ENCODE peak calls at places on chromosome 21, in four cellular contexts. D is cardiac muscle cell, G is GM06990, N is left lung. L is an unnamed sample.

GRCh38 chr21:29181799-29182470 is 51.5 kb downstream of the MAP3K7CL start:
- DNase-seq in N (no peak), D (peak; percentile 89), G (no peak), L (no peak)

GRCh38 chr21:25467891-25468290 is 139.4 kb downstream of the MRPL39 start:
- DNase-seq in G (no peak), D (no peak), N (no peak), L (no peak)

GRCh38 chr21:37821791-37822450 is 94.3 kb downstream of the KCNJ6 start:
- DNase-seq in D (no peak), G (no peak), N (no peak), L (no peak)

GRCh38 chr21:28867401-28867800 is 125.3 kb downstream of the LTN1 start:
- DNase-seq in N (no peak), G (no peak), D (peak; percentile 25), L (no peak)

GRCh38 chr21:8989883-8990325 is 1531.5 kb upstream of the TPTE start:
- DNase-seq in D (no peak), N (peak; percentile 89), G (no peak), L (no peak)

GRCh38 chr21:37829447-37829846 is 86.8 kb downstream of the KCNJ6 start:
- DNase-seq in G (no peak), N (peak; percentile 82), D (peak; percentile 5), L (peak; percentile 83)

GRCh38 chr21:18810136-18810535 is 406.6 kb upstream of the TMPRSS15 start:
- DNase-seq in N (no peak), D (no peak), G (no peak), L (no peak)

GRCh38 chr21:23977971-23978370 is 1629.3 kb downstream of the MRPL39 start:
- DNase-seq in N (no peak), G (no peak), D (no peak), L (no peak)

GRCh38 chr21:45499970-45500575 is 42.2 kb downstream of the SLC19A1 start:
- DNase-seq in D (no peak), G (no peak), N (peak; percentile 46), L (peak; percentile 30)

GRCh38 chr21:45981641-45982255 is at the start of gene COL6A1:
- DNase-seq in N (peak; percentile 83), D (peak; percentile 85), G (no peak), L (peak; percentile 45)

GRCh38 chr21:45951676-45952075 is 29.9 kb upstream of the COL6A1 start:
- DNase-seq in D (no peak), N (no peak), G (no peak), L (peak; percentile 37)

GRCh38 chr21:9839011-9839661 is 682.2 kb upstream of the TPTE start:
- DNase-seq in G (no peak), D (no peak), N (peak; percentile 91), L (peak; percentile 55)

GRCh38 chr21:46095814-46096595 is 1.9 kb upstream of the COL6A2 start:
- DNase-seq in G (no peak), N (peak; percentile 43), D (no peak), L (no peak)

GRCh38 chr21:45938811-45939520 is 42.6 kb upstream of the COL6A1 start:
- DNase-seq in N (peak; percentile 78), D (no peak), G (no peak), L (no peak)

GRCh38 chr21:17352937-17353655 is 159.7 kb upstream of the CXADR start:
- DNase-seq in G (no peak), N (no peak), D (no peak), L (no peak)
- TF ChIP-seq CTCF in G (no peak), N (no peak), D (no peak), L (no peak)

GRCh38 chr21:27565418-27565817 is 598.5 kb upstream of the ADAMTS5 start:
- DNase-seq in G (no peak), N (no peak), D (no peak), L (no peak)

GRCh38 chr21:27566521-27566920 is 599.6 kb upstream of the ADAMTS5 start:
- DNase-seq in G (no peak), N (no peak), D (no peak), L (no peak)

GRCh38 chr21:27562303-27562702 is 595.4 kb upstream of the ADAMTS5 start:
- DNase-seq in N (no peak), G (no peak), D (no peak), L (no peak)

GRCh38 chr21:27561116-27561515 is 594.2 kb upstream of the ADAMTS5 start:
- DNase-seq in N (peak; percentile 41), D (no peak), G (no peak), L (no peak)

GRCh38 chr21:27564684-27565280 is 597.9 kb upstream of the ADAMTS5 start:
- DNase-seq in G (no peak), N (no peak), D (peak; percentile 71), L (no peak)
- TF ChIP-seq CTCF in G (peak; percentile 31), N (peak; percentile 57), D (peak; percentile 73), L (peak; percentile 18)

GRCh38 chr21:42233067-42233981 is 14.4 kb downstream of the ABCG1 start:
- DNase-seq in D (peak; percentile 81), N (no peak), G (peak; percentile 85), L (peak; percentile 90)
- TF ChIP-seq CTCF in D (peak; percentile 36), N (peak; percentile 9), G (peak; percentile 53), L (peak; percentile 58)

DNA sequence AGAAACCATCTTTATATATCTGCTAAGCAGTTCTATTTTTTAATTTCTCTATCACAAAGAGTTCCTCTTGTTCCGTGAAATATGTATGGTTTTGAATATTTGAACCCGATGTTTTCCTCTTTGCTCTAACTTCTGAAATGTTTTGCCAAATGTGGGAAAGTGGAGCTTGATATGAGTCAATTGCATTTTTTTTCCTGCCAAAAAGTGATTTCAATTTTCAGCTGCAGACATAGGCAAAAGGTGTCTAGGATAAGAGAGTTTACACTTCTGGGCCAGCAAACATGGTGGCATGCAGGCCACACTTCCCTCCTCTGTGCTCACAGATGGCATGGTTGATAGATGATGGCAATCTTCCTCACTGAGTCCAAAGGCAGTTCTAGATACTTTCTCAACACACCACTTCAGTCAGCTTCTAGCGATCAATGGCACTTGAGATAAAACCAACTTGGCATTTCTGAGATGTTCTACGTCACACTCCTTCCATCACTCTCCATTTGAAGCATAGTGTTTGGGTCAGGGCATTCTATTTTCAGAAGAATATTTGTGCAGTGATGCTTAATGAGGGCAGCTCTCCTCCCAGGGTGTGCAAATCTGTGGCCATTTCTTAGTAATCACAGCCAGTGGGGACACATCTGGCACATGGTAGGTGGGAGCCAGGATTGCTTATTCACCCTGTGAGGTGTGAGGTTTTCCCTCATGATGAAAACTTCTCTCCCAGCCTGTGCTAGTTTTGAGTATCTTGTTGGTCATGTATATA is 54.4 kb upstream of the SCAF4 start:
- DNase-seq in D (no peak), G (no peak), N (no peak), L (no peak)
- TF ChIP-seq CTCF in D (no peak), G (no peak), N (peak; percentile 3), L (peak; percentile 52)

GRCh38 chr21:43608664-43609063 is 50.6 kb downstream of the HSF2BP start:
- DNase-seq in D (no peak), N (no peak), G (no peak), L (no peak)

GRCh38 chr21:43608225-43608624 is 51.1 kb downstream of the HSF2BP start:
- DNase-seq in D (peak; percentile 80), G (no peak), N (no peak), L (no peak)

GRCh38 chr21:43613755-43614638 is 45.3 kb downstream of the HSF2BP start:
- DNase-seq in D (peak; percentile 78), N (no peak), G (peak; percentile 29), L (no peak)

GRCh38 chr21:43609501-43610340 is 49.6 kb downstream of the HSF2BP start:
- DNase-seq in N (no peak), G (no peak), D (peak; percentile 85), L (no peak)

GRCh38 chr21:43611598-43612369 is 47.5 kb downstream of the HSF2BP start:
- DNase-seq in D (peak; percentile 76), N (peak; percentile 81), G (no peak), L (peak; percentile 48)
- TF ChIP-seq CTCF in D (peak; percentile 95), N (peak; percentile 69), G (peak; percentile 94), L (peak; percentile 70)

GRCh38 chr21:36754241-36754881 is 55.4 kb downstream of the SIM2 start:
- DNase-seq in G (no peak), N (no peak), D (peak; percentile 50), L (no peak)

GRCh38 chr21:36751383-36751782 is 52.5 kb downstream of the SIM2 start:
- DNase-seq in G (no peak), N (no peak), D (no peak), L (no peak)

GRCh38 chr21:36750579-36750959 is 51.7 kb downstream of the SIM2 start:
- DNase-seq in G (no peak), D (no peak), N (no peak), L (no peak)

GRCh38 chr21:36756527-36756926 is 57.6 kb downstream of the SIM2 start:
- DNase-seq in N (no peak), G (no peak), D (no peak), L (no peak)

GRCh38 chr21:36753556-36753955 is 54.6 kb downstream of the SIM2 start:
- DNase-seq in N (no peak), D (peak; percentile 60), G (no peak), L (no peak)
- TF ChIP-seq CTCF in N (no peak), D (no peak), G (no peak), L (no peak)

DNA sequence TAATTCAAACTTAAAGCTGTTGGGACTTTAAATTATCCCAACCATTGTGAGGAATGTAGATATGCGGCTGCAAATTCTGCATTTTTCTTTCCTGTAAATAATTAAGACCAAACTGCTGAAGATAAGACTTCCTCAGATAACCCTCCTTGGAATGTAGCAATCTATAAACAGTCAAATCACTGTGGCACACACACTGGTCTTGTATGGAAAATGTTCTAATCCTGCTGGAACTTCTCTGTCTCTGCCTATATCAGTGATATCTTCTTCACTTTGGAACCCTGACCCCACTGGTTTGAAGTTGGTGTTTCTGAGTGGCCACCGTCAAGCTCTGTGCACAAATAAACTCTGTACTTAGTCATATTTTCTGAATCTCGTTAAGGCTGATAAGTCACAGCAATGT is 32.9 kb downstream of the HSF2BP start:
- DNase-seq in G (no peak), N (no peak), D (peak; percentile 53), L (no peak)
- TF ChIP-seq CTCF in G (no peak), N (no peak), D (no peak), L (no peak)

GRCh38 chr21:35051287-35051818 is 2.3 kb upstream of the RUNX1 start:
- DNase-seq in G (peak; percentile 74), N (peak; percentile 95), D (peak; percentile 95), L (peak; percentile 92)
- TF ChIP-seq CTCF in G (peak; percentile 60), N (peak; percentile 42), D (peak; percentile 77), L (peak; percentile 74)

L was measured in CD14-positive monocyte.